ENCODE peak calls at places on chromosomes 11 and 22, in eight cellular contexts. X is retinal pigment epithelial cell; Y is chondrocyte; D is ovary; Q is CD8-positive, alpha-beta T cell; G is Calu3; M is endothelial cell; Z is cardiac fibroblast. R is an unnamed sample.

GRCh38 chr11:74019860-74020259 is 11.0 kb upstream of the UCP3 start:
- DNase-seq in X (no peak), Y (no peak), D (no peak), Q (no peak), G (no peak), M (no peak), Z (no peak), R (no peak)

GRCh38 chr11:128790200-128790599 is 76.9 kb downstream of the KCNJ1 start:
- DNase-seq in X (peak), Y (no peak), D (no peak), Q (no peak), G (peak), M (no peak), Z (peak), R (peak)

GRCh38 chr11:130165601-130166456 is 6.2 kb downstream of the ST14 start:
- DNase-seq in X (no peak), Y (no peak), D (no peak), Q (no peak), G (no peak), M (no peak), Z (no peak), R (no peak)

GRCh38 chr11:75858613-75859012 is 43.6 kb downstream of the UVRAG start:
- DNase-seq in X (no peak), Y (no peak), D (no peak), Q (no peak), G (no peak), M (no peak), Z (peak), R (no peak)

GRCh38 chr22:36986242-36986821 is 32.9 kb downstream of the TST start:
- DNase-seq in X (no peak), Y (no peak), D (no peak), Q (no peak), G (peak), M (peak), Z (peak), R (no peak)

GRCh38 chr11:74493816-74494630 is 499 bp upstream of the LIPT2 start:
- DNase-seq in X (no peak), Y (no peak), D (no peak), Q (no peak), G (peak), M (no peak), Z (peak), R (no peak)

GRCh38 chr22:36397081-36397766 is 9.5 kb upstream of the MYH9 start:
- DNase-seq in X (no peak), Y (no peak), D (no peak), Q (no peak), G (peak), M (no peak), Z (peak), R (no peak)

GRCh38 chr11:79236541-79236971 is 204.3 kb downstream of the TENM4 start:
- DNase-seq in X (no peak), Y (no peak), D (no peak), Q (no peak), G (no peak), M (no peak), Z (peak), R (no peak)

GRCh38 chr11:100353083-100353482 is 334.0 kb upstream of the ARHGAP42 start:
- DNase-seq in X (no peak), Y (no peak), D (no peak), Q (no peak), G (no peak), M (no peak), Z (no peak), R (no peak)

GRCh38 chr11:76048763-76049162 is 157.5 kb downstream of the WNT11 start:
- DNase-seq in X (no peak), Y (no peak), D (no peak), Q (no peak), G (no peak), M (no peak), Z (no peak), R (no peak)

GRCh38 chr22:32695451-32695891 is 106.0 kb upstream of the TIMP3 start:
- DNase-seq in X (no peak), Y (no peak), D (no peak), Q (no peak), G (peak), M (no peak), Z (peak), R (no peak)

GRCh38 chr11:66546966-66547661 is 411 bp downstream of the ACTN3 start:
- DNase-seq in X (no peak), Y (no peak), D (no peak), Q (no peak), G (no peak), M (no peak), Z (no peak), R (no peak)

GRCh38 chr11:2527621-2528291 is 82.9 kb downstream of the KCNQ1 start:
- DNase-seq in X (no peak), Y (peak), D (peak), Q (no peak), G (no peak), M (no peak), Z (no peak), R (peak)

DNA sequence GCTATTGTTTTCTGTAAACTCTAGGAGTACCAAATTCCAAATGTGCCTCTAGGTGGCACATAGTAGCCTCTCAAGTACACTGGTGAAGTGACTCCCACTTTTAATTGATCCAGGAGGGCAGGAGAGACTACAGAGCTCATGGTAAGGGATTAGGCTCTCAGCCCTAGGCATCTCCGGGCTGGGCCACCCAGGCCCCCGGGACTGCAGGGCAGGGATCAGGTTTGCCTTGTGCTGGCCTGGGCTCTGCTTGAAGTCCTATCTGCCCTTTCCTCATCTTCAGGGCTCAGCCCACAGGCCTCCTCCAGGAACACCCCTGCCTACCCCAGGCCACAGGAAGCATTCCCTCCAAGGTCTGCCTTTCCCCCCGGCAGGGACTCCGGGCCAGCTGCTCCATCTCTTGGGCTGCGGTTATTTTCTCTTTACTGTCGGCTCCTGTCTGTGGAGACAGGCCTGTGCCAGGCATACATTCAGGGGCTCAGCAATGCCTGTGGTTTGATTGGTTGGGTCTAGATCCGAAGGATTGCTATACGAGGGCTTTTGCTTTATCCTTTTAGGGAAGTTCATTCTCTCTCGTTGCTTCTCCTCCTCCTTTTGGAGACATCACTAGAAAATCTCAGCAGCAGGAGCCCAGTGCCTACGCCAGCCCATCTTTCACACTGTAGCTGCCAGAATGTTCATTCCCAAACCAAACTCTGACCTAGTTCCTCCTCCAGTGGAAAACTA is 32.8 kb downstream of the PARVA start:
- DNase-seq in X (no peak), Y (no peak), D (peak), Q (no peak), G (no peak), M (no peak), Z (peak), R (no peak)
- TF ChIP-seq CTCF in X (peak), Y (peak), D (no peak), Q (no peak), G (peak), M (no peak), Z (peak), R (no peak)

GRCh38 chr11:33256808-33257159 is 397 bp upstream of the HIPK3 start:
- DNase-seq in X (no peak), Y (no peak), D (no peak), Q (no peak), G (no peak), M (no peak), Z (no peak), R (no peak)

GRCh38 chr11:33258631-33259184 is 1.5 kb downstream of the HIPK3 start:
- DNase-seq in X (no peak), Y (no peak), D (no peak), Q (no peak), G (no peak), M (no peak), Z (peak), R (no peak)

GRCh38 chr11:33256031-33256807 is 962 bp upstream of the HIPK3 start:
- DNase-seq in X (no peak), Y (no peak), D (no peak), Q (no peak), G (peak), M (no peak), Z (no peak), R (no peak)

GRCh38 chr11:33257897-33258630 is 883 bp downstream of the HIPK3 start:
- DNase-seq in X (no peak), Y (no peak), D (peak), Q (peak), G (peak), M (peak), Z (peak), R (peak)

DNA sequence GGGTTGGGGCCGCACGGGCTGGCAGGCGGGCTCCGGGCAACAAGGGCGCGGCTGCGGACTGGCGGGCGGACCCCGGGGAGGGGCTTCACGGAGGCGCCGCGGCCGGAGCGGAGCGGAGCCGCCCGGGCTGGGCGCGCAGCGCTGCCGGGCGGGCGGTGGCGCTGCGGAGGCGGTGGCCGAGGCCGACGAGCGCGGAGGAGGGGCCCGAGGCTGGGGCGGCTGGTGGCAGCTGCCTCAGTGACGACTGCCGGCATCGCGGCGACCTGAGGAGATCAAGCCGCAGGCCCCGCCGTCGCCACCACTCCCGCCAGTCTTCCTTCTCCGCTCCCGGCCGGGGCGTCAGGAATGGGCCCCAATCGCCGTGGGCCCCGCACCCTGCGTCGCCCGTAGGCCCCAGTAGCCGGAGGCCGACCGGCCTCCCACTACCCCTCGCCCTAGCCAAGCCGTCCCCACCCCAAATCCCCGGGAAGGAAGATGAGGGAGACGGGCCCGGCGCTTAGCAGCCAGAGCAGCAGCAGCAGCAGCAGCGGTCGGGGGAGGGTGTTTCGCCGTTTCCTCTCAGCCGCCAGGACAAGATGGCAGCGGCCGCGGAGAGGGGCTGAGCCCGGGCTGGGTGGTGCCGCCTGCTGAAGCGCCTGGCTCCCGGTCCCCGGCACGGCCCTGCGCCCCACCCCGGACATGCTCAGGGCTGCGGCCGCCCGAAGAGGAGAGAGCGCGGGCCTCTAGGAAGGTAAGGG is at the start of gene HIPK3:
- DNase-seq in X (no peak), Y (peak), D (peak), Q (peak), G (peak), M (peak), Z (peak), R (peak)
- TF ChIP-seq CTCF in X (no peak), Y (peak), D (no peak), Q (peak), G (no peak), M (no peak), Z (no peak), R (no peak)

GRCh38 chr22:42562684-42563083 is 8.9 kb downstream of the SERHL2 start:
- DNase-seq in X (no peak), Y (no peak), D (no peak), Q (no peak), G (no peak), M (no peak), Z (no peak), R (no peak)

GRCh38 chr22:42562282-42562681 is 8.5 kb downstream of the SERHL2 start:
- DNase-seq in X (no peak), Y (no peak), D (peak), Q (no peak), G (no peak), M (no peak), Z (no peak), R (no peak)

GRCh38 chr22:42561856-42562255 is 8.1 kb downstream of the SERHL2 start:
- DNase-seq in X (no peak), Y (no peak), D (no peak), Q (no peak), G (no peak), M (no peak), Z (no peak), R (no peak)

GRCh38 chr22:42560381-42560780 is 6.6 kb downstream of the SERHL2 start:
- DNase-seq in X (no peak), Y (no peak), D (no peak), Q (no peak), G (no peak), M (no peak), Z (no peak), R (no peak)

GRCh38 chr22:42560781-42561180 is 7.0 kb downstream of the SERHL2 start:
- DNase-seq in X (no peak), Y (no peak), D (no peak), Q (no peak), G (no peak), M (peak), Z (peak), R (no peak)
- TF ChIP-seq CTCF in X (peak), Y (peak), D (no peak), Q (peak), G (no peak), M (peak), Z (peak), R (no peak)

GRCh38 chr22:31488988-31489617 is 539 bp downstream of the EIF4ENIF1 start:
- DNase-seq in X (no peak), Y (no peak), D (peak), Q (peak), G (peak), M (peak), Z (peak), R (peak)

GRCh38 chr22:31489632-31490495 is at the start of gene EIF4ENIF1:
- DNase-seq in X (peak), Y (peak), D (peak), Q (peak), G (peak), M (peak), Z (peak), R (peak)

GRCh38 chr22:31492151-31492550 is 2.5 kb upstream of the EIF4ENIF1 start:
- DNase-seq in X (no peak), Y (no peak), D (no peak), Q (no peak), G (no peak), M (no peak), Z (no peak), R (no peak)

GRCh38 chr22:31491218-31491962 is 1.7 kb upstream of the EIF4ENIF1 start:
- DNase-seq in X (no peak), Y (no peak), D (no peak), Q (no peak), G (no peak), M (no peak), Z (no peak), R (no peak)

GRCh38 chr22:31490496-31490925 is 869 bp upstream of the EIF4ENIF1 start:
- DNase-seq in X (peak), Y (no peak), D (no peak), Q (peak), G (peak), M (peak), Z (peak), R (no peak)
- TF ChIP-seq CTCF in X (no peak), Y (peak), D (no peak), Q (peak), G (no peak), M (no peak), Z (peak), R (no peak)

DNA sequence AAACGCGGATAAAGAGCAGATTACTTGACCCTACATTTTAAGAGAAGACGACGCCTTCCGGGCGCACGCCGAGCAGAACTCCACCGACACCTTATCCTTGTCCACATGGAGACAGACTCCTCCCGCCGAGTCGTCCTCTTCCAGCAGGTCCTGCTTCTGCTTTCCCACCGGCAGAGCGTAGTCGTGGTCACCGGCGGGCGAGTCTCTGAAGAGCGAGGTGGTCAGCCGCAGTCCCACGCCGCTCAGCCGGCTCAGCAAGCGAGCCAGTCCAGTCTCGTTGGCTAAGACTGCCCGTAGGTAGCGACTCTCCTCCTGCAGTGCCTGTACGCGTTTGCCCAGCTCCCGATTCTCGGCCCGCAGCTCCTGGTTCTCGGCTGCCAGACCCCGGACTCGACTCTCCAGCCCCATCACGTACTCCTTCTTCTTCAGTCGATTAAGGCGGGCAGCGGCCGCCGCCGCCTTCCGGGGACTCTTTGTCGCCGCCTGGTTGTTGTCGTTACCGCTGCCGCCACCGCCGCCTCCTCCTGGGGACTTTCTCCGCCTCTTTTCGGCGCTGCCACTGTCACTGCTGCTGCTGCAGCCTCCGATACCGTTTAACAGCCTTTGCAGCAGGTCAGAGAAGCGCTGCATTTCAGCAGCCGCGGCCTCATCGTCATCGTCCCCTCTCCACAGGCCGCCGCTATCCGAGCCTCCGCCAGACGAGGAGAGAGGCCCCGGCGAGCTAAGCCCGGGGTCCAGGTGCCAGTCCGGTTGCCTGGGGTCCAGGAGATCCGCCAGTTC is 958 bp downstream of the CREBZF start:
- DNase-seq in X (no peak), Y (peak), D (peak), Q (peak), G (peak), M (peak), Z (peak), R (peak)
- TF ChIP-seq CTCF in X (peak), Y (peak), D (peak), Q (peak), G (no peak), M (peak), Z (peak), R (no peak)

GRCh38 chr11:112073941-112074811 is at the start of the genes NKAPD1 and PIH1D2:
- DNase-seq in X (peak), Y (no peak), D (peak), Q (peak), G (peak), M (peak), Z (peak), R (peak)
- TF ChIP-seq CTCF in X (peak), Y (peak), D (no peak), Q (no peak), G (no peak), M (no peak), Z (peak), R (no peak)

GRCh38 chr22:43923631-43924548 is at the start of gene PNPLA3:
- DNase-seq in X (peak), Y (no peak), D (peak), Q (peak), G (peak), M (peak), Z (peak), R (peak)
- TF ChIP-seq CTCF in X (peak), Y (peak), D (no peak), Q (no peak), G (peak), M (no peak), Z (peak), R (no peak)